ENCODE peak calls at places on chromosome 1, in seven cellular contexts. P is H1, V is PC-9, R is IMR-90, Y is uterus, F is fibroblast of lung, S is WERI-Rb-1. A is an unnamed sample.

GRCh38 chr1:29626066-29626465 is 389.7 kb downstream of the PTPRU start:
- DNase-seq in R (no peak), S (no peak), Y (no peak), V (no peak), P (no peak), F (no peak), A (no peak)

GRCh38 chr1:99808391-99809115 is 41.6 kb upstream of the AGL start:
- DNase-seq in S (peak; percentile 45), P (peak; percentile 9), Y (peak; percentile 71), F (peak; percentile 92), R (peak; percentile 96), V (peak; percentile 83), A (peak; percentile 88)

GRCh38 chr1:55338448-55338820 is 123.3 kb upstream of the USP24 start:
- DNase-seq in V (no peak), F (no peak), Y (no peak), R (no peak), S (peak; percentile 72), P (no peak), A (no peak)

GRCh38 chr1:84939151-84939550 is 46.1 kb upstream of the LPAR3 start:
- DNase-seq in Y (no peak), P (no peak), F (peak; percentile 61), S (no peak), R (peak; percentile 37), V (no peak), A (no peak)

GRCh38 chr1:202005958-202006357 is 4.4 kb upstream of the ELF3 start:
- DNase-seq in R (no peak), F (peak; percentile 40), S (no peak), V (no peak), Y (no peak), P (no peak), A (no peak)

GRCh38 chr1:96845464-96845863 is 123.9 kb downstream of the PTBP2 start:
- DNase-seq in F (no peak), Y (no peak), P (peak; percentile 33), R (no peak), V (no peak), S (peak; percentile 51), A (peak; percentile 25)

GRCh38 chr1:59856725-59857338 is 42.1 kb downstream of the HOOK1 start:
- DNase-seq in P (no peak), Y (no peak), R (no peak), S (no peak), F (no peak), V (no peak), A (no peak)

GRCh38 chr1:11797525-11798216 is 8.1 kb downstream of the MTHFR start:
- DNase-seq in S (no peak), R (peak; percentile 51), Y (no peak), F (peak; percentile 78), V (no peak), P (no peak), A (peak; percentile 40)

GRCh38 chr1:85607126-85607912 is 26.8 kb downstream of the CCN1 start:
- DNase-seq in F (peak; percentile 90), V (peak; percentile 100), Y (no peak), P (peak; percentile 93), S (no peak), R (peak; percentile 100), A (peak; percentile 100)

GRCh38 chr1:20717452-20718342 is at the start of gene KIF17:
- DNase-seq in F (peak; percentile 78), S (peak; percentile 73), P (no peak), V (no peak), R (peak; percentile 72), Y (peak; percentile 62), A (peak; percentile 56)

GRCh38 chr1:12553963-12554362 is 64.0 kb downstream of the DHRS3 start:
- DNase-seq in P (no peak), Y (no peak), R (no peak), F (no peak), S (no peak), V (no peak), A (no peak)

GRCh38 chr1:38962113-38962512 is 20.5 kb upstream of the RHBDL2 start:
- DNase-seq in Y (no peak), R (peak; percentile 76), F (peak; percentile 28), V (peak; percentile 59), P (no peak), S (no peak), A (peak; percentile 76)

GRCh38 chr1:231626951-231627614 is 493 bp downstream of the DISC1 start:
- DNase-seq in Y (peak; percentile 52), V (peak; percentile 52), R (peak; percentile 43), S (no peak), F (peak; percentile 37), P (no peak), A (peak; percentile 30)

GRCh38 chr1:71081697-71082080 is 854 bp upstream of the ZRANB2 start:
- DNase-seq in P (no peak), Y (peak; percentile 22), R (no peak), S (peak; percentile 84), F (no peak), V (no peak), A (no peak)

GRCh38 chr1:37338658-37339057 is 135.7 kb upstream of the ZC3H12A start:
- DNase-seq in V (no peak), R (no peak), P (no peak), Y (no peak), F (no peak), S (no peak), A (no peak)

GRCh38 chr1:85330206-85330605 is 53.8 kb upstream of the BCL10 start:
- DNase-seq in P (no peak), R (peak; percentile 96), V (peak; percentile 69), Y (no peak), S (no peak), F (peak; percentile 69), A (peak; percentile 93)

GRCh38 chr1:155091071-155092051 is 12.7 kb downstream of the EFNA3 start:
- DNase-seq in S (peak; percentile 98), F (peak; percentile 61), Y (peak; percentile 77), V (peak; percentile 51), R (peak; percentile 54), P (peak; percentile 68), A (peak; percentile 48)

GRCh38 chr1:233010164-233010563 is 59.8 kb downstream of the NTPCR start:
- DNase-seq in V (no peak), F (peak; percentile 26), S (no peak), P (no peak), Y (no peak), R (peak; percentile 35), A (no peak)

GRCh38 chr1:218444588-218444987 is 99.5 kb downstream of the TGFB2 start:
- DNase-seq in Y (no peak), S (no peak), F (no peak), R (no peak), V (no peak), P (no peak), A (no peak)

GRCh38 chr1:201128476-201128875 is 1.5 kb upstream of the ASCL5 start:
- DNase-seq in S (no peak), F (no peak), V (no peak), R (no peak), P (no peak), Y (no peak), A (no peak)

GRCh38 chr1:241813768-241814270 is 34.2 kb upstream of the EXO1 start:
- DNase-seq in V (peak; percentile 47), P (no peak), Y (no peak), F (peak; percentile 71), R (peak; percentile 58), S (no peak), A (no peak)

GRCh38 chr1:6922096-6922931 is 137.1 kb downstream of the CAMTA1 start:
- DNase-seq in F (peak; percentile 23), V (no peak), S (no peak), R (peak; percentile 4), Y (peak; percentile 57), P (no peak), A (peak; percentile 18)
- H3K4me3 ChIP-seq in F (no peak overlapping the region), V (no peak overlapping the region), S (no peak overlapping the region), R (no peak overlapping the region), Y (no peak overlapping the region), P (no peak overlapping the region), A (no peak overlapping the region)

GRCh38 chr1:54122131-54122751 is 30.6 kb downstream of the CDCP2 start:
- DNase-seq in P (no peak), S (no peak), Y (no peak), V (no peak), F (no peak), R (no peak), A (no peak)

GRCh38 chr1:54118704-54119103 is 34.1 kb downstream of the CDCP2 start:
- DNase-seq in P (no peak), R (peak; percentile 90), Y (no peak), V (no peak), F (peak; percentile 37), S (no peak), A (peak; percentile 89)

GRCh38 chr1:54120698-54121481 is 31.9 kb downstream of the CDCP2 start:
- DNase-seq in S (no peak), F (no peak), Y (no peak), R (no peak), V (no peak), P (no peak), A (no peak)

GRCh38 chr1:54121482-54122130 is 31.2 kb downstream of the CDCP2 start:
- DNase-seq in F (peak; percentile 58), P (peak; percentile 56), Y (peak; percentile 83), R (peak; percentile 82), S (peak; percentile 89), V (no peak), A (peak; percentile 78)

DNA sequence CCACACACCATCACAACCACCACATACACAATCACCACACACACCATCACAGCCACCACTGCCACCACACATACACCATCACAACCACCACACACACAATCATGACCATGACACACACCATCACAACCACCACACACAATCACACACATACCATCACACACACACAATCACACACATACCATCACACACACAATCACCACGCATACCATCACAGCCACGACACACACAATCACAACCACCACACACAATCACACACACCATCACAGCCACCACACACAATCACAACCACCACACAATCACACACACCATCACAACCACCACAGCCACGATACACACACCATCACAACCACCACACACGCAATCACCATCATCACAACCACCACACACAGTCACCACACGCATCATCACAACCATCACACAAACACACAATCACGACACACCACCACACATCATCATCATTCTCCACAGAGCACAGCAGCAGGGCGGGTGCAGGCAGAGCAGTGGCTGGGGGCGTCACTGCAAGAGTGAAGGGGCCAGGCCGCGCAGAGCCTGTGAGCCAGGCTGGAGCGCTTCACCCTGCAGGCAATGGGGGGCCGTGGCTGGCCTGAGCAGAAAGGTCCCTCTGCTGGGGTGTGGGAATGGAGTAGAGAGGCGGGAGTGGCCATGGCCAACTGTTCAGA is 32.6 kb downstream of the CDCP2 start:
- DNase-seq in P (no peak), F (no peak), V (no peak), S (no peak), R (no peak), Y (no peak), A (no peak)
- H3K27ac ChIP-seq in P (no peak overlapping the region), F (no peak overlapping the region), V (no peak overlapping the region), S (no peak overlapping the region), R (no peak overlapping the region), Y (no peak overlapping the region), A (no peak overlapping the region)

DNA sequence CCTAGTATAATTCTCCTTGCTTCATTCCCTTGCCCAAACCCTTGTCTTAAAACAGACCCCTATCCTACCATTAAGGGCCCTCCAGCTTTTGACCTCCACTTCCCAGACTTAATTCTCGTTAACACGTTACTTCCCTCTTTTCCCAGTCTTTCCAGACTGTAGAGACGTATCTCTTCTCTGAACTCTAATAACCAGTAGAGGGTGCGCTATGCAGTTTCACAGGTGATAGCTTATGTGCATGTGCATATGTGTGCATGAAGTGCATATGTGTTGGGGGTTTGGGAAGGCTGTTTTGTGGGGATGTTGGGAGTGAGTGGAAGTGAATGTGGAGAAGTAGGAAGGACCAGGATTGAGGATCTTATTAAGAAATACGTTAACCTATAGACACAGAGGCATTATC is 78.1 kb upstream of the CCDC190 start:
- DNase-seq in V (no peak), P (no peak), F (no peak), R (no peak), S (no peak), Y (no peak), A (no peak)
- TF ChIP-seq CTCF in V (no peak), P (no peak), F (no peak), R (no peak), S (peak; percentile 24), Y (no peak), A (no peak)

GRCh38 chr1:89276690-89277089 is 4.0 kb upstream of the GBP5 start:
- DNase-seq in S (no peak), P (no peak), F (no peak), R (no peak), Y (no peak), V (no peak), A (no peak)
- H3K4me3 ChIP-seq in S (no peak overlapping the region), P (no peak overlapping the region), F (no peak overlapping the region), R (no peak overlapping the region), Y (no peak overlapping the region), V (no peak overlapping the region), A (no peak overlapping the region)

A was measured in brain microvascular endothelial cell.